ENCODE peak calls at places on chromosomes 4 and X, in six cellular contexts. O is upper lobe of left lung, E is HCT116, F is HepG2, T is K562, V is GM12878. N is an unnamed sample. For H3K4me1, the result is how much of the 10 kb centered on the place peaks cover.

GRCh38 chrX:115173181-115173580 is 16.0 kb upstream of the RBMXL3 start:
- ATAC-seq in O (no peak), E (no peak), F (no peak), T (no peak), V (no peak), N (no peak)

GRCh38 chr4:6999172-7000086 is 43.7 kb upstream of the TADA2B start:
- ATAC-seq in O (peak), E (peak), F (no peak), T (peak), V (no peak), N (no peak)

GRCh38 chr4:128177376-128177959 is 110.1 kb downstream of the PGRMC2 start:
- ATAC-seq in O (no peak), E (no peak), F (no peak), T (peak), V (peak), N (no peak)

GRCh38 chr4:85598936-85599335 is 124.0 kb downstream of the ARHGAP24 start:
- ATAC-seq in O (no peak), E (no peak), F (no peak), T (no peak), V (no peak), N (no peak)

GRCh38 chr4:1166509-1167243 is 5.7 kb downstream of the SPON2 start:
- ATAC-seq in O (no peak), E (peak), F (peak), T (peak), V (peak), N (peak)

GRCh38 chr4:92483341-92483740 is 179.6 kb downstream of the GRID2 start:
- ATAC-seq in O (no peak), E (no peak), F (no peak), T (no peak), V (no peak), N (no peak)

GRCh38 chr4:158164849-158165248 is 8.0 kb downstream of the GASK1B start:
- ATAC-seq in O (no peak), E (no peak), F (no peak), T (no peak), V (no peak), N (no peak)

GRCh38 chr4:94701606-94702300 is 56.0 kb upstream of the BMPR1B start:
- ATAC-seq in O (no peak), E (no peak), F (no peak), T (no peak), V (no peak), N (no peak)

GRCh38 chr4:54971474-54971950 is 153.9 kb downstream of the KDR start:
- ATAC-seq in O (peak), E (peak), F (peak), T (peak), V (peak), N (peak)

GRCh38 chr4:16752150-16752549 is 146.3 kb downstream of the LDB2 start:
- ATAC-seq in O (no peak), E (no peak), F (no peak), T (no peak), V (no peak), N (no peak)

GRCh38 chr4:100357542-100357941 is 160.3 kb downstream of the EMCN start:
- ATAC-seq in O (no peak), E (no peak), F (no peak), T (no peak), V (no peak), N (no peak)

GRCh38 chrX:16771483-16772398 is 14.5 kb upstream of the TXLNG start:
- ATAC-seq in O (no peak), E (peak), F (peak), T (peak), V (peak), N (no peak)

GRCh38 chr4:185793716-185794115 is 18.3 kb downstream of the SORBS2 start:
- ATAC-seq in O (no peak), E (no peak), F (no peak), T (peak), V (no peak), N (no peak)

GRCh38 chrX:22164770-22165388 is 107.8 kb upstream of the CBLL2 start:
- ATAC-seq in O (no peak), E (no peak), F (no peak), T (no peak), V (no peak), N (no peak)

GRCh38 chr4:80173387-80173786 is 23.9 kb upstream of the PRDM8 start:
- ATAC-seq in O (no peak), E (no peak), F (no peak), T (peak), V (peak), N (no peak)

GRCh38 chr4:11843927-11844326 is 415.2 kb upstream of the HS3ST1 start:
- ATAC-seq in O (no peak), E (no peak), F (no peak), T (no peak), V (no peak), N (no peak)

GRCh38 chr4:4980818-4981217 is 38.4 kb downstream of the CYTL1 start:
- ATAC-seq in O (no peak), E (no peak), F (no peak), T (no peak), V (no peak), N (no peak)

GRCh38 chrX:118510076-118510475 is 14.5 kb downstream of the DOCK11 start:
- ATAC-seq in O (no peak), E (no peak), F (no peak), T (no peak), V (no peak), N (no peak)

GRCh38 chr4:183424109-183424751 is 20.2 kb upstream of the CDKN2AIP start:
- ATAC-seq in O (no peak), E (peak), F (no peak), T (peak), V (no peak), N (no peak)

GRCh38 chr4:187666634-187667033 is 328.9 kb upstream of the ZFP42 start:
- ATAC-seq in O (no peak), E (no peak), F (no peak), T (no peak), V (no peak), N (peak)

GRCh38 chrX:153885208-153885787 is 675 bp downstream of the L1CAM start:
- ATAC-seq in O (no peak), E (peak), F (no peak), T (peak), V (no peak), N (no peak)

GRCh38 chrX:20311505-20311904 is 44.8 kb upstream of the RPS6KA3 start:
- ATAC-seq in O (no peak), E (no peak), F (no peak), T (no peak), V (peak), N (no peak)

GRCh38 chr4:20493761-20494353 is 206.4 kb upstream of the PACRGL start:
- ATAC-seq in O (no peak), E (no peak), F (no peak), T (no peak), V (no peak), N (no peak)

GRCh38 chr4:136438645-136439044 is 1093.6 kb downstream of the PCDH18 start:
- ATAC-seq in O (no peak), E (no peak), F (no peak), T (no peak), V (no peak), N (no peak)

GRCh38 chr4:151955721-151956340 is 195.0 kb upstream of the GATB start:
- ATAC-seq in O (no peak), E (no peak), F (no peak), T (no peak), V (no peak), N (no peak)

GRCh38 chrX:112819013-112819635 is 21.5 kb downstream of the AMOT start:
- ATAC-seq in O (no peak), E (no peak), F (no peak), T (no peak), V (no peak), N (peak)

GRCh38 chr4:29653221-29653620 is 1066.9 kb upstream of the PCDH7 start:
- ATAC-seq in O (no peak), E (no peak), F (no peak), T (no peak), V (no peak), N (no peak)

GRCh38 chrX:19334945-19335626 is 8.6 kb upstream of the PDHA1 start:
- ATAC-seq in O (no peak), E (peak), F (peak), T (peak), V (peak), N (no peak)

GRCh38 chr4:18616720-18617119 is 595.2 kb upstream of the LCORL start:
- ATAC-seq in O (no peak), E (no peak), F (no peak), T (no peak), V (no peak), N (no peak)

GRCh38 chr4:42369489-42369888 is 27.8 kb upstream of the SHISA3 start:
- ATAC-seq in O (no peak), E (no peak), F (no peak), T (no peak), V (no peak), N (no peak)

GRCh38 chr4:10129196-10130185 is 12.9 kb upstream of the WDR1 start:
- ATAC-seq in O (no peak), E (no peak), F (peak), T (no peak), V (peak), N (no peak)

GRCh38 chr4:54800831-54801530 is 143.2 kb downstream of the KIT start:
- ATAC-seq in O (no peak), E (no peak), F (no peak), T (no peak), V (no peak), N (no peak)

GRCh38 chrX:22748093-22748999 is 251.4 kb upstream of the DDX53 start:
- ATAC-seq in O (peak), E (peak), F (peak), T (peak), V (peak), N (peak)

GRCh38 chrX:19156223-19156622 is 34.0 kb upstream of the ADGRG2 start:
- ATAC-seq in O (no peak), E (no peak), F (no peak), T (no peak), V (peak), N (no peak)

GRCh38 chr4:160091631-160092030 is 988.8 kb downstream of the RAPGEF2 start:
- ATAC-seq in O (no peak), E (no peak), F (no peak), T (no peak), V (no peak), N (no peak)

GRCh38 chr4:81453024-81453423 is 18.7 kb downstream of the RASGEF1B start:
- ATAC-seq in O (no peak), E (no peak), F (no peak), T (no peak), V (no peak), N (no peak)

GRCh38 chr4:11728165-11728564 is 299.5 kb upstream of the HS3ST1 start:
- ATAC-seq in O (no peak), E (no peak), F (no peak), T (no peak), V (no peak), N (no peak)

GRCh38 chrX:79259073-79259689 is 108.0 kb downstream of the ITM2A start:
- ATAC-seq in O (no peak), E (no peak), F (no peak), T (no peak), V (peak), N (no peak)

GRCh38 chr4:38664704-38665401 is 854 bp downstream of the KLF3 start:
- ATAC-seq in O (no peak), E (peak), F (peak), T (peak), V (peak), N (no peak)

GRCh38 chr4:38669233-38669632 is 5.2 kb downstream of the KLF3 start:
- ATAC-seq in O (no peak), E (no peak), F (no peak), T (peak), V (no peak), N (no peak)

GRCh38 chr4:38668203-38668602 is 4.2 kb downstream of the KLF3 start:
- ATAC-seq in O (no peak), E (no peak), F (no peak), T (no peak), V (no peak), N (no peak)

GRCh38 chr4:38665846-38666490 is 2.0 kb downstream of the KLF3 start:
- ATAC-seq in O (no peak), E (no peak), F (no peak), T (no peak), V (no peak), N (no peak)

DNA sequence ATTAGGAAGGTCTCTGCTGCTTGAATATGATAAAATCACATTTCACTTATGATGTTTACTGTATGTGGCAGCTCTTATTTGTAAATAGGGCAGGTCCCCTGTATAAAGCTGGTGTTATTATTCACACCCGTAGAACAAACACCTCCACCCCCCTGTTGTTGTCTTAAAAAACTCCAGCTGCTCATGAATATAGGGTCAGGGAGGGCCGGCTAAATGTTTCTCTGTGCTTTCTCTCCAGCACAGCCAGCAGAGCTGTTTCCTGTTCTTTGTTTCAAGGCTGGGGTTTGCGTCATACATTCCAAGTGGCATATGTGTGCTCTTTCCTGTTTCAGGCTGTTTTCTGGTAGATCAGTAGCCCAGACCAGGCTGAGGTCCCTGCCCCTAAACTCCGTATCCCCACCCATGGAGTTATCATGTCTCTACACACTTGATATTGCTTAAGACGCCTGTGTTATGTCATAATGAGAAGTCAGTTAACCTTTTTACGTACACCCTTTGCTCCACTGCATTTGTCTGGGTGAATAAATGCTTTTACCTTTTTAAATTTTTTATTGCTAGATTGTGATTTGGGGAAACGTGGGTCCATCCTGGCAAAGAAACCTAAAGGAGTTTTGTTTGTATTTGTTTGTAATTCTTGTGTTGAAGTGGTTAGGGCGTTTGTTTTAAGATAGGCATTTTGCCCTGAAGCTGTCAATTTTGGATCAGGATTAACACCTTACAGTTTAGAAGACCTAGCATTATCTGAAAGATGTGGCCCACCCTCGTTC is 3.2 kb downstream of the KLF3 start:
- ATAC-seq in O (peak), E (peak), F (peak), T (peak), V (peak), N (peak)
- H3K4me1 ChIP-seq in O (half or more), E (half or more), F (under half), T (under half), V (under half), N (under half)

DNA sequence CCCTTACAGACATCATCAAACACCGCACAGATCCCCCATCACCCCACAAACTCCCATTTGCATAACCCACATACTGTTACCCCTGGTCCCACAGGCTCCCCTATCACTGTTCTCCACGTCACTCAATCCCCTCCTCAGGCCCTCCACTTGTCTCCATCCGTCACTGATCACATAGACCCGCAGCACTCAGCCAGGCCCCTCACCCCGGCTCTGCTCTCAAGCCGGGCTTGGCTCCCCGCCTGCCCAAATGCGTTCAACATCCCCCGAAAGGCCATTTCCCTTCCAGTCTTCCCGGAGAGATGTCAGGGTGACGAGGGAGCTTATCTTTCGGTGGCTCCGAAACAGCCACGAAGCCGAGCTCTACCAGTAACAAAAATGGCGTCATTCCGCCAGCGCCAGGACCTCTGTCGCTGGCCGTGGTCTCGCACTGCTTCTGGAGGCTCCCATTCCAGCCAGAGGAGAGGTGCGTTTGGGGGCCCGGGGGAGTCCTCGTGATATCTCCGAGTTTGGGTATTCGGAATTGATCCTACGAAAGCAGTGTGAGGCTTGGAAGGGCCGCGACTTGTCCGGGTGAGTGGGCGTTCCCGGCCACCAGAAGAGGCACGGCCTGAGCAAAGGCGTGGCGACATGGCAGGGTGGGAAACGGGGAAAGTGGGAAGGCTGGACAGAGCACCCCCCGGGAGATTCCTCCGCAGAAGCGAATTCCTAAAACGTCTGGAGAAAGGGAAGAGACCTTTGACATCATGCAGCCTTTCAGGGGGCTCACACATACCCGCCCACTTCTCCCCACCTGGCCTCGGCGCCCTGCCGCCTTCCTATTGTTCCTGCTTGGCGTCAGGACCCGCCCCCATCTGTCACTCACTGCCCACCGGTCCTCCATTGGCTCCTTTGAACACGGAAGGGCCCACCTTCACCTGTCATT is at the start of gene ZNF630:
- ATAC-seq in O (peak), E (no peak), F (no peak), T (peak), V (peak), N (peak)
- TF ChIP-seq POLR2A in O (peak), E (no peak), F (no peak), T (no peak), V (peak), N (no peak)

DNA sequence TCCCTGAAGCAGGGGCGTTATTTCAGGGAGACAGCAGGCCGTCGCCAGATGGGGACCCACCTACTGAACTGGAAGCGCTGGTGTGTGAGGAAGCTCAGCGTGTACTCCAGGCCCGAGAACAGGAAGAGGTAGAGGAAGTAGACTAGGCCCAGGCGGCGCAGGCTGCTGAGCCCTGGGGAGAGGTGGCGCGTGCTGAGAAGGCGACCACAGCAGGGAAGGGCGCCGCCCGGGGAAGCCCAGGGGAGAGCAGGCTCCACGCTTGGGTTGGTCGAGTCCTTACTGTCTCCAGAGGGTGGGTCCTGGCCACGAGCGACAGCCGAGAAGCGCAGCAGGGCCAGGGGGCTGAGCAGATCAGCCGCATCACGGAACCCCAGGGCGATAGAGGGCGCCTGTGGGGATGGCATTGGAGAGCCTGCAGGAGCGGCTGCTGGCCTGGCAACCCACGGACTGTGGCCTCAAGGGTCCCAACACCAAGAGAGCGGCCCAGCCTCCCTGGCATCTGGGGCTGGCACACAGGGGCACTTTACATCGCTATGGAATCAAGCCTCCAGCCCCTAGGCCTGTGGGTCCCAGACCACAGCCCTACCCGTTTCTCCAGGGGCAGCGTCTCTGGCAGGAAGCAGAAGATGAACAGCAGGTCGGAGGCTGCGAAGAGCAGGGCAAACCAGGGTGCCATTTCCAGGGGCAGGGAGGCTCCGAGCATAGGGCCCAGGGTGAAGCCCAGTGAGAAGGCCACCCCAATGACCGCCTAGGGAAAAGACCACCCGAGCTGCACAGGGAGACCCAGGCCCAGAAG is 31.2 kb downstream of the NOP14 start:
- ATAC-seq in O (peak), E (no peak), F (no peak), T (no peak), V (peak), N (peak)
- TF ChIP-seq POLR2AphosphoS5 in O (peak), E (peak), F (no peak), T (no peak), V (peak), N (peak)

DNA sequence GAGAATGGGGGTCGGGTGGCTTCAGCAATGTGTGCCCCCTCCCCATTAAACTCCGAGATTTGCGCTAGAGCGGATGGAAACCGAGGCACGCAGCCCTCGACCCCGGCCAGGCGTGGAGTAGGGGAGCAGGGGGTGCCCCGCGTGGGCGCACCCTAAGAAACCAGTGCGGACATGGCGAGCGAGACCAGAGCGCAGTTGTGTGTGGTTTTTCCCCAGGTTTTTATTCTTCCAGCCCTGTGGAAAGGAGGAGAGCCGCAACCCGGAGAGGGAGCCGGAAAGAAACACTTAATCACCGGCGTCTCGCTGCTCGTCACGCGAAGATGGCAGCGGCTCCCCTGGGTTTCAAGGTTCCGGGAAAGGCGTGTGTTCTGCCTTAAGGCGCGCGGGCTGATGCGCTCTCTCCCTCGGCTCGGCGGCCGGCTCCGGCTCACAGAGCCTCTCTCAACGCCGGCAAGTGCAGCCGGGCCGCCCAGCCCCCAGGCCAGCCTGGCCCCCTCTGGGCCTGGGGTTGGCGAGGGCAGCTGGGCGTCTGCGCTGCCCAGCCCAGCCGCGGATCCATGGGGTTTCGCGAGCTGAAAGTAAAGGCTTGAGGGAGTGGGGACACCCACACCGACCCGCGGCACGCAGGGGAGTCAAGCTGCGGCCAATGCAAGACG is 73.9 kb upstream of the BCOR start:
- ATAC-seq in O (no peak), E (no peak), F (no peak), T (peak), V (peak), N (no peak)
- H3K4me1 ChIP-seq in O (under half), E (half or more), F (half or more), T (half or more), V (under half), N (under half)

GRCh38 chrX:129777218-129777768 is 2.5 kb upstream of the SASH3 start:
- ATAC-seq in O (peak), E (no peak), F (peak), T (no peak), V (peak), N (no peak)
- TF ChIP-seq POLR2A in O (no peak), E (no peak), F (no peak), T (no peak), V (peak), N (no peak)

N was measured in gastroesophageal sphincter.